ENCODE peak calls at places on chromosomes 3 and 15, in six cellular contexts. One of them, this sample, is unnamed.

GRCh38 chr3:131540821-131541220 is 38.0 kb upstream of the MRPL3 start:
- DNase-seq in stimulated activated naive B cell treated with anti-CD40 and anti-IgM and Interleukin-4, amounts not matched to agents 10 μg/mL and 1 μg/mL and 100 μg/mL, for 72 hours: no peak
- DNase-seq in left ventricle myocardium inferior: no peak
- DNase-seq in HFF-Myc: no peak
- DNase-seq in C1 segment of cervical spinal cord: no peak
- DNase-seq in NCI-H345: no peak
- DNase-seq in this sample: no peak

GRCh38 chr3:71703796-71704195 is 21.4 kb downstream of the EIF4E3 start:
- DNase-seq in C1 segment of cervical spinal cord: no peak
- DNase-seq in NCI-H345: peak
- DNase-seq in HFF-Myc: no peak
- DNase-seq in left ventricle myocardium inferior: no peak
- DNase-seq in stimulated activated naive B cell treated with anti-CD40 and anti-IgM and Interleukin-4, amounts not matched to agents 10 μg/mL and 1 μg/mL and 100 μg/mL, for 72 hours: no peak
- DNase-seq in this sample: no peak

GRCh38 chr3:71142440-71143161 is 440.9 kb downstream of the FOXP1 start:
- DNase-seq in stimulated activated naive B cell treated with anti-CD40 and anti-IgM and Interleukin-4, amounts not matched to agents 10 μg/mL and 1 μg/mL and 100 μg/mL, for 72 hours: no peak
- DNase-seq in NCI-H345: no peak
- DNase-seq in C1 segment of cervical spinal cord: no peak
- DNase-seq in HFF-Myc: no peak
- DNase-seq in left ventricle myocardium inferior: no peak
- DNase-seq in this sample: no peak

GRCh38 chr15:22902578-22902977 is 64.1 kb downstream of the NIPA2 start:
- DNase-seq in stimulated activated naive B cell treated with anti-CD40 and anti-IgM and Interleukin-4, amounts not matched to agents 10 μg/mL and 1 μg/mL and 100 μg/mL, for 72 hours: no peak
- DNase-seq in HFF-Myc: no peak
- DNase-seq in NCI-H345: no peak
- DNase-seq in C1 segment of cervical spinal cord: no peak
- DNase-seq in left ventricle myocardium inferior: no peak
- DNase-seq in this sample: no peak

GRCh38 chr3:21734746-21735145 is 16.3 kb downstream of the ZNF385D start:
- DNase-seq in HFF-Myc: no peak
- DNase-seq in stimulated activated naive B cell treated with anti-CD40 and anti-IgM and Interleukin-4, amounts not matched to agents 10 μg/mL and 1 μg/mL and 100 μg/mL, for 72 hours: no peak
- DNase-seq in left ventricle myocardium inferior: no peak
- DNase-seq in C1 segment of cervical spinal cord: no peak
- DNase-seq in NCI-H345: no peak
- DNase-seq in this sample: no peak

GRCh38 chr3:9809239-9809614 is 835 bp upstream of the TTLL3 start:
- DNase-seq in left ventricle myocardium inferior: no peak
- DNase-seq in stimulated activated naive B cell treated with anti-CD40 and anti-IgM and Interleukin-4, amounts not matched to agents 10 μg/mL and 1 μg/mL and 100 μg/mL, for 72 hours: no peak
- DNase-seq in C1 segment of cervical spinal cord: no peak
- DNase-seq in NCI-H345: no peak
- DNase-seq in HFF-Myc: no peak
- DNase-seq in this sample: no peak

GRCh38 chr15:34892963-34893591 is 76.5 kb downstream of the AQR start:
- DNase-seq in C1 segment of cervical spinal cord: no peak
- DNase-seq in stimulated activated naive B cell treated with anti-CD40 and anti-IgM and Interleukin-4, amounts not matched to agents 10 μg/mL and 1 μg/mL and 100 μg/mL, for 72 hours: no peak
- DNase-seq in HFF-Myc: no peak
- DNase-seq in left ventricle myocardium inferior: no peak
- DNase-seq in NCI-H345: no peak
- DNase-seq in this sample: no peak

GRCh38 chr3:6281662-6282061 is 579.3 kb upstream of the GRM7 start:
- DNase-seq in stimulated activated naive B cell treated with anti-CD40 and anti-IgM and Interleukin-4, amounts not matched to agents 10 μg/mL and 1 μg/mL and 100 μg/mL, for 72 hours: no peak
- DNase-seq in HFF-Myc: no peak
- DNase-seq in NCI-H345: no peak
- DNase-seq in left ventricle myocardium inferior: no peak
- DNase-seq in C1 segment of cervical spinal cord: no peak
- DNase-seq in this sample: no peak

GRCh38 chr3:151112731-151113130 is 27.3 kb downstream of the MED12L start:
- DNase-seq in left ventricle myocardium inferior: no peak
- DNase-seq in HFF-Myc: no peak
- DNase-seq in NCI-H345: no peak
- DNase-seq in C1 segment of cervical spinal cord: no peak
- DNase-seq in stimulated activated naive B cell treated with anti-CD40 and anti-IgM and Interleukin-4, amounts not matched to agents 10 μg/mL and 1 μg/mL and 100 μg/mL, for 72 hours: no peak
- DNase-seq in this sample: no peak

GRCh38 chr3:129022114-129022994 is 21.2 kb downstream of the EFCC1 start:
- DNase-seq in HFF-Myc: peak
- DNase-seq in NCI-H345: no peak
- DNase-seq in left ventricle myocardium inferior: peak
- DNase-seq in stimulated activated naive B cell treated with anti-CD40 and anti-IgM and Interleukin-4, amounts not matched to agents 10 μg/mL and 1 μg/mL and 100 μg/mL, for 72 hours: no peak
- DNase-seq in C1 segment of cervical spinal cord: no peak
- DNase-seq in this sample: no peak

GRCh38 chr3:46905661-46906451 is 28.3 kb downstream of the PTH1R start:
- DNase-seq in left ventricle myocardium inferior: no peak
- DNase-seq in stimulated activated naive B cell treated with anti-CD40 and anti-IgM and Interleukin-4, amounts not matched to agents 10 μg/mL and 1 μg/mL and 100 μg/mL, for 72 hours: no peak
- DNase-seq in NCI-H345: no peak
- DNase-seq in C1 segment of cervical spinal cord: no peak
- DNase-seq in HFF-Myc: no peak
- DNase-seq in this sample: no peak

GRCh38 chr15:91472316-91472756 is 372.3 kb downstream of the SV2B start:
- DNase-seq in HFF-Myc: no peak
- DNase-seq in left ventricle myocardium inferior: no peak
- DNase-seq in C1 segment of cervical spinal cord: no peak
- DNase-seq in stimulated activated naive B cell treated with anti-CD40 and anti-IgM and Interleukin-4, amounts not matched to agents 10 μg/mL and 1 μg/mL and 100 μg/mL, for 72 hours: no peak
- DNase-seq in NCI-H345: no peak
- DNase-seq in this sample: peak

GRCh38 chr15:85589873-85590272 is 204.9 kb downstream of the KLHL25 start:
- DNase-seq in C1 segment of cervical spinal cord: no peak
- DNase-seq in left ventricle myocardium inferior: no peak
- DNase-seq in HFF-Myc: no peak
- DNase-seq in NCI-H345: no peak
- DNase-seq in stimulated activated naive B cell treated with anti-CD40 and anti-IgM and Interleukin-4, amounts not matched to agents 10 μg/mL and 1 μg/mL and 100 μg/mL, for 72 hours: no peak
- DNase-seq in this sample: no peak

GRCh38 chr15:25246641-25247417 is 192.0 kb downstream of the UBE3A start:
- DNase-seq in HFF-Myc: no peak
- DNase-seq in NCI-H345: no peak
- DNase-seq in C1 segment of cervical spinal cord: no peak
- DNase-seq in left ventricle myocardium inferior: no peak
- DNase-seq in stimulated activated naive B cell treated with anti-CD40 and anti-IgM and Interleukin-4, amounts not matched to agents 10 μg/mL and 1 μg/mL and 100 μg/mL, for 72 hours: no peak
- DNase-seq in this sample: no peak

GRCh38 chr3:125240496-125240895 is 27.9 kb upstream of the SLC12A8 start:
- DNase-seq in HFF-Myc: no peak
- DNase-seq in NCI-H345: no peak
- DNase-seq in left ventricle myocardium inferior: no peak
- DNase-seq in C1 segment of cervical spinal cord: no peak
- DNase-seq in stimulated activated naive B cell treated with anti-CD40 and anti-IgM and Interleukin-4, amounts not matched to agents 10 μg/mL and 1 μg/mL and 100 μg/mL, for 72 hours: no peak
- DNase-seq in this sample: no peak

GRCh38 chr3:189001559-189001958 is 170.2 kb upstream of the TPRG1 start:
- DNase-seq in left ventricle myocardium inferior: no peak
- DNase-seq in HFF-Myc: peak
- DNase-seq in stimulated activated naive B cell treated with anti-CD40 and anti-IgM and Interleukin-4, amounts not matched to agents 10 μg/mL and 1 μg/mL and 100 μg/mL, for 72 hours: no peak
- DNase-seq in C1 segment of cervical spinal cord: no peak
- DNase-seq in NCI-H345: no peak
- DNase-seq in this sample: no peak

GRCh38 chr3:126976906-126977305 is 6.0 kb upstream of the PLXNA1 start:
- DNase-seq in stimulated activated naive B cell treated with anti-CD40 and anti-IgM and Interleukin-4, amounts not matched to agents 10 μg/mL and 1 μg/mL and 100 μg/mL, for 72 hours: no peak
- DNase-seq in C1 segment of cervical spinal cord: no peak
- DNase-seq in HFF-Myc: no peak
- DNase-seq in left ventricle myocardium inferior: no peak
- DNase-seq in NCI-H345: no peak
- DNase-seq in this sample: no peak

GRCh38 chr3:131350506-131350905 is 31.1 kb upstream of the NUDT16 start:
- DNase-seq in C1 segment of cervical spinal cord: no peak
- DNase-seq in left ventricle myocardium inferior: no peak
- DNase-seq in stimulated activated naive B cell treated with anti-CD40 and anti-IgM and Interleukin-4, amounts not matched to agents 10 μg/mL and 1 μg/mL and 100 μg/mL, for 72 hours: no peak
- DNase-seq in NCI-H345: no peak
- DNase-seq in HFF-Myc: no peak
- DNase-seq in this sample: no peak

GRCh38 chr3:194879991-194880939 is 194.6 kb downstream of the FAM43A start:
- DNase-seq in left ventricle myocardium inferior: peak
- DNase-seq in HFF-Myc: no peak
- DNase-seq in C1 segment of cervical spinal cord: no peak
- DNase-seq in NCI-H345: peak
- DNase-seq in stimulated activated naive B cell treated with anti-CD40 and anti-IgM and Interleukin-4, amounts not matched to agents 10 μg/mL and 1 μg/mL and 100 μg/mL, for 72 hours: no peak
- DNase-seq in this sample: no peak

GRCh38 chr3:58647661-58648141 is 18.9 kb downstream of the FAM3D start:
- DNase-seq in left ventricle myocardium inferior: no peak
- DNase-seq in C1 segment of cervical spinal cord: no peak
- DNase-seq in NCI-H345: peak
- DNase-seq in stimulated activated naive B cell treated with anti-CD40 and anti-IgM and Interleukin-4, amounts not matched to agents 10 μg/mL and 1 μg/mL and 100 μg/mL, for 72 hours: no peak
- DNase-seq in HFF-Myc: no peak
- DNase-seq in this sample: no peak

GRCh38 chr3:58723197-58723596 is 56.6 kb upstream of the FAM3D start:
- DNase-seq in HFF-Myc: no peak
- DNase-seq in NCI-H345: no peak
- DNase-seq in left ventricle myocardium inferior: no peak
- DNase-seq in C1 segment of cervical spinal cord: no peak
- DNase-seq in stimulated activated naive B cell treated with anti-CD40 and anti-IgM and Interleukin-4, amounts not matched to agents 10 μg/mL and 1 μg/mL and 100 μg/mL, for 72 hours: no peak
- DNase-seq in this sample: no peak

GRCh38 chr15:65286069-65286703 is 497 bp downstream of the PARP16 start:
- DNase-seq in left ventricle myocardium inferior: no peak
- DNase-seq in C1 segment of cervical spinal cord: no peak
- DNase-seq in stimulated activated naive B cell treated with anti-CD40 and anti-IgM and Interleukin-4, amounts not matched to agents 10 μg/mL and 1 μg/mL and 100 μg/mL, for 72 hours: no peak
- DNase-seq in NCI-H345: no peak
- DNase-seq in HFF-Myc: no peak
- DNase-seq in this sample: peak

GRCh38 chr3:77298405-77298804 is 258.5 kb downstream of the ROBO2 start:
- DNase-seq in stimulated activated naive B cell treated with anti-CD40 and anti-IgM and Interleukin-4, amounts not matched to agents 10 μg/mL and 1 μg/mL and 100 μg/mL, for 72 hours: no peak
- DNase-seq in HFF-Myc: no peak
- DNase-seq in NCI-H345: no peak
- DNase-seq in C1 segment of cervical spinal cord: no peak
- DNase-seq in left ventricle myocardium inferior: no peak
- DNase-seq in this sample: no peak

GRCh38 chr3:150410311-150411105 is 2.4 kb downstream of the TSC22D2 start:
- DNase-seq in HFF-Myc: no peak
- DNase-seq in NCI-H345: peak
- DNase-seq in stimulated activated naive B cell treated with anti-CD40 and anti-IgM and Interleukin-4, amounts not matched to agents 10 μg/mL and 1 μg/mL and 100 μg/mL, for 72 hours: no peak
- DNase-seq in C1 segment of cervical spinal cord: no peak
- DNase-seq in left ventricle myocardium inferior: peak
- DNase-seq in this sample: peak

GRCh38 chr15:80503319-80503952 is 99.3 kb downstream of the ARNT2 start:
- DNase-seq in C1 segment of cervical spinal cord: no peak
- DNase-seq in NCI-H345: no peak
- DNase-seq in left ventricle myocardium inferior: no peak
- DNase-seq in stimulated activated naive B cell treated with anti-CD40 and anti-IgM and Interleukin-4, amounts not matched to agents 10 μg/mL and 1 μg/mL and 100 μg/mL, for 72 hours: no peak
- DNase-seq in HFF-Myc: peak
- DNase-seq in this sample: no peak